ENCODE peak calls at places on chromosomes 2 and 18, in ten cellular contexts. I, R, J, S, G, Z, F, N, X and A are unnamed samples.
A peak's percentile ranks its signal among the peaks of the same experiment; 100 is the strongest.

GRCh38 chr2:129256642-129257041 is 722.8 kb upstream of the RAB6C start:
- DNase-seq in Z (no peak), N (no peak), X (no peak), G (no peak), S (no peak), F (no peak), J (no peak), I (no peak), R (no peak), A (no peak)

GRCh38 chr2:181741756-181742155 is 61.4 kb upstream of the NEUROD1 start:
- DNase-seq in R (no peak), F (no peak), I (no peak), N (no peak), Z (no peak), G (no peak), X (no peak), J (no peak), S (no peak), A (no peak)

GRCh38 chr2:172701250-172701649 is 34.4 kb upstream of the RAPGEF4 start:
- DNase-seq in R (no peak), N (no peak), S (no peak), F (no peak), G (no peak), Z (no peak), J (no peak), X (no peak), I (no peak), A (no peak)

GRCh38 chr18:56789004-56789888 is 138.1 kb downstream of the WDR7 start:
- DNase-seq in I (no peak), X (no peak), S (no peak), F (no peak), G (peak; percentile 32), R (no peak), J (peak; percentile 19), N (no peak), Z (peak; percentile 52), A (no peak)

GRCh38 chr2:232723027-232723426 is 25.9 kb downstream of the GIGYF2 start:
- DNase-seq in J (no peak), X (no peak), R (no peak), F (no peak), N (no peak), G (no peak), I (no peak), Z (no peak), S (no peak), A (no peak)

GRCh38 chr18:61817086-61817485 is 75.7 kb downstream of the RNF152 start:
- DNase-seq in R (no peak), N (no peak), G (no peak), J (no peak), Z (no peak), I (no peak), X (no peak), S (no peak), F (no peak), A (no peak)

GRCh38 chr18:21682276-21683051 is 22.1 kb downstream of the ABHD3 start:
- DNase-seq in N (no peak), I (no peak), F (no peak), G (no peak), X (peak; percentile 44), S (no peak), R (no peak), J (peak; percentile 90), Z (peak; percentile 49), A (no peak)

GRCh38 chr2:15363142-15363541 is 198.0 kb downstream of the NBAS start:
- DNase-seq in N (no peak), R (no peak), Z (no peak), X (no peak), G (no peak), F (no peak), I (no peak), S (no peak), J (no peak), A (no peak)

GRCh38 chr2:76861708-76862107 is 660.5 kb downstream of the LRRTM4 start:
- DNase-seq in R (no peak), N (no peak), J (no peak), I (no peak), X (no peak), S (no peak), G (no peak), F (no peak), Z (no peak), A (no peak)

GRCh38 chr18:487371-487770 is 13.1 kb downstream of the COLEC12 start:
- DNase-seq in N (no peak), R (no peak), G (no peak), X (no peak), Z (no peak), S (no peak), I (no peak), J (no peak), F (no peak), A (no peak)

GRCh38 chr2:210445116-210445707 is 31.3 kb downstream of the LANCL1 start:
- DNase-seq in Z (peak; percentile 18), I (no peak), J (peak; percentile 8), X (peak; percentile 5), G (peak; percentile 32), N (no peak), S (no peak), R (no peak), F (peak; percentile 55), A (no peak)

GRCh38 chr2:25582079-25582830 is 91.1 kb downstream of the DTNB start:
- DNase-seq in J (no peak), X (no peak), N (no peak), Z (no peak), R (no peak), G (no peak), I (no peak), F (no peak), S (no peak), A (no peak)

GRCh38 chr18:3584897-3585460 is 135.0 kb downstream of the TGIF1 start:
- DNase-seq in X (no peak), F (no peak), G (no peak), R (no peak), N (no peak), I (no peak), J (no peak), Z (no peak), S (no peak), A (no peak)

GRCh38 chr2:158221055-158222021 is 119.7 kb downstream of the UPP2 start:
- DNase-seq in X (no peak), G (no peak), J (no peak), F (no peak), N (no peak), S (no peak), I (no peak), R (no peak), Z (no peak), A (no peak)

GRCh38 chr2:132503621-132504200 is 87.1 kb downstream of the GPR39 start:
- DNase-seq in X (no peak), G (no peak), I (no peak), R (no peak), S (no peak), F (no peak), N (no peak), J (no peak), Z (no peak), A (no peak)

GRCh38 chr2:30871980-30872789 is 64.9 kb upstream of the CAPN13 start:
- DNase-seq in I (no peak), J (peak; percentile 78), F (peak; percentile 93), Z (no peak), R (no peak), G (peak; percentile 75), X (no peak), S (no peak), N (no peak), A (no peak)

GRCh38 chr2:56287508-56287907 is 103.7 kb downstream of the CCDC85A start:
- DNase-seq in N (no peak), F (no peak), S (no peak), R (no peak), J (no peak), G (no peak), Z (no peak), I (no peak), X (no peak), A (no peak)

GRCh38 chr2:160360089-160360757 is 133.4 kb downstream of the RBMS1 start:
- DNase-seq in G (no peak), R (no peak), X (no peak), Z (no peak), I (no peak), F (no peak), J (no peak), S (no peak), N (no peak), A (no peak)

GRCh38 chr2:23566236-23567142 is 181.5 kb downstream of the KLHL29 start:
- DNase-seq in Z (no peak), X (peak; percentile 29), F (no peak), J (peak; percentile 72), I (peak; percentile 5), S (no peak), G (peak; percentile 19), N (no peak), R (no peak), A (no peak)

GRCh38 chr2:102313025-102313424 is 1.7 kb downstream of the IL1RL1 start:
- DNase-seq in I (no peak), F (no peak), R (no peak), G (no peak), N (no peak), Z (no peak), J (no peak), X (no peak), S (no peak), A (no peak)

GRCh38 chr2:233791883-233792329 is 13.8 kb downstream of the MROH2A start:
- DNase-seq in S (no peak), F (no peak), Z (no peak), X (no peak), J (no peak), N (no peak), I (no peak), G (no peak), R (no peak), A (no peak)

GRCh38 chr2:241950878-241951331 is 81.4 kb downstream of the RTP5 start:
- DNase-seq in F (peak; percentile 6), I (peak; percentile 48), X (peak; percentile 42), J (peak; percentile 91), S (peak; percentile 6), G (peak; percentile 85), R (peak; percentile 33), Z (peak; percentile 89), N (peak; percentile 73), A (peak; percentile 93)

GRCh38 chr2:167862787-167863186 is 384.6 kb downstream of the STK39 start:
- DNase-seq in I (no peak), S (no peak), Z (no peak), J (peak; percentile 41), R (no peak), G (no peak), F (no peak), N (no peak), X (no peak), A (no peak)

GRCh38 chr18:76932026-76932819 is 109.9 kb downstream of the ZNF236 start:
- DNase-seq in I (no peak), Z (peak; percentile 52), F (no peak), N (peak; percentile 78), X (no peak), G (no peak), J (no peak), R (no peak), S (no peak), A (no peak)

GRCh38 chr2:118055512-118056164 is 32.6 kb upstream of the INSIG2 start:
- DNase-seq in G (no peak), F (no peak), J (peak; percentile 71), N (no peak), X (no peak), R (no peak), I (no peak), Z (no peak), S (no peak), A (no peak)

GRCh38 chr2:222912117-222912516 is 51.3 kb downstream of the ACSL3 start:
- DNase-seq in R (no peak), J (peak; percentile 18), X (no peak), S (no peak), I (no peak), G (peak; percentile 20), N (no peak), Z (no peak), F (peak; percentile 22), A (no peak)

GRCh38 chr2:81600088-81600487 is 1295.5 kb upstream of the LRRTM1 start:
- DNase-seq in Z (no peak), F (no peak), G (no peak), I (no peak), S (no peak), J (no peak), N (no peak), X (no peak), R (no peak), A (no peak)

GRCh38 chr2:40458271-40458794 is 6.4 kb upstream of the SLC8A1 start:
- DNase-seq in Z (no peak), S (peak; percentile 88), N (no peak), R (no peak), J (peak; percentile 36), G (peak; percentile 37), I (no peak), X (no peak), F (peak; percentile 17), A (no peak)